ENCODE peak calls at places on chromosomes 11 and 22, in nine cellular contexts. R is GM23338; Y is stomach; C is tibial artery; Z is lung; U is HCT116; L is SJSA1; H is CD8-positive, alpha-beta T cell; N is neural progenitor cell. A is an unnamed sample. For H3K4me1, the result is how much of the 10 kb centered on the place peaks cover.

GRCh38 chr11:115665345-115665901 is 161.2 kb upstream of the CADM1 start:
- DNase-seq in C (no peak), Y (no peak), H (no peak), R (no peak), N (peak), U (no peak), L (no peak), Z (no peak), A (no peak)

GRCh38 chr11:62621567-62622470 is at the start of gene B3GAT3:
- DNase-seq in L (peak), H (peak), R (peak), N (peak), Z (peak), C (peak), Y (peak), U (peak), A (peak)

GRCh38 chr11:71563401-71563800 is 2.0 kb upstream of the KRTAP5-10 start:
- DNase-seq in L (peak), C (no peak), R (peak), H (no peak), Y (no peak), N (peak), Z (no peak), U (peak), A (peak)

GRCh38 chr22:18156878-18157713 is 7.1 kb downstream of the USP18 start:
- DNase-seq in R (peak), C (peak), N (peak), Y (peak), H (no peak), Z (peak), U (peak), L (peak), A (peak)

GRCh38 chr11:110434952-110435779 is 5.4 kb downstream of the FDX1 start:
- DNase-seq in H (no peak), Z (no peak), N (no peak), U (peak), L (no peak), C (no peak), R (peak), Y (peak), A (no peak)

GRCh38 chr11:29782447-29782846 is 234.4 kb downstream of the KCNA4 start:
- DNase-seq in Z (no peak), Y (no peak), U (no peak), R (no peak), H (no peak), L (no peak), C (no peak), N (no peak), A (no peak)

GRCh38 chr11:63710476-63711217 is 29.3 kb downstream of the RTN3 start:
- DNase-seq in Z (no peak), R (no peak), L (no peak), H (no peak), N (no peak), C (no peak), Y (no peak), U (no peak), A (no peak)

GRCh38 chr11:92473736-92474135 is 249.1 kb downstream of the FAT3 start:
- DNase-seq in R (no peak), L (no peak), Z (no peak), Y (no peak), N (no peak), H (no peak), C (no peak), U (no peak), A (no peak)

GRCh38 chr11:70481625-70482528 is 83.5 kb downstream of the CTTN start:
- DNase-seq in N (no peak), Z (peak), Y (peak), U (peak), R (no peak), C (no peak), L (no peak), H (no peak), A (no peak)

GRCh38 chr11:70569173-70569890 is 171.0 kb downstream of the CTTN start:
- DNase-seq in Z (no peak), N (no peak), U (no peak), C (no peak), R (no peak), L (no peak), H (no peak), Y (no peak), A (no peak)

GRCh38 chr11:1337647-1338007 is 28.2 kb upstream of the TOLLIP start:
- DNase-seq in Z (peak), H (peak), N (no peak), Y (no peak), R (peak), L (no peak), U (no peak), C (no peak), A (no peak)

GRCh38 chr11:80726236-80726635 is 1285.4 kb upstream of the TENM4 start:
- DNase-seq in Z (no peak), H (no peak), N (no peak), Y (no peak), R (no peak), U (no peak), L (no peak), C (no peak), A (no peak)

GRCh38 chr11:94895971-94896370 is 77.4 kb downstream of the CWC15 start:
- DNase-seq in R (no peak), Y (no peak), U (no peak), L (no peak), H (no peak), N (no peak), Z (no peak), C (no peak), A (no peak)

GRCh38 chr11:122235615-122236014 is 119.6 kb upstream of the BLID start:
- DNase-seq in Z (peak), U (no peak), R (no peak), L (peak), C (no peak), N (no peak), H (no peak), Y (no peak), A (peak)

GRCh38 chr11:6505577-6506240 is 8.6 kb downstream of the DNHD1 start:
- DNase-seq in H (no peak), U (peak), R (peak), Y (no peak), N (peak), Z (no peak), C (no peak), L (peak), A (no peak)

GRCh38 chr22:18048441-18048898 is 24.1 kb upstream of the MICAL3 start:
- DNase-seq in H (no peak), R (no peak), Y (no peak), Z (no peak), N (peak), C (no peak), U (no peak), L (no peak), A (peak)

GRCh38 chr22:43378011-43378704 is 33.7 kb upstream of the MPPED1 start:
- DNase-seq in N (no peak), L (peak), H (no peak), C (no peak), R (no peak), Z (no peak), Y (peak), U (no peak), A (peak)

GRCh38 chr11:3049430-3050243 is 7.6 kb downstream of the CARS1 start:
- DNase-seq in L (peak), N (no peak), U (peak), H (peak), C (peak), Z (peak), R (no peak), Y (peak), A (peak)

GRCh38 chr22:31695423-31695822 is 33.4 kb upstream of the PISD start:
- DNase-seq in U (no peak), H (no peak), Z (no peak), C (no peak), R (no peak), L (no peak), Y (no peak), N (no peak), A (no peak)

GRCh38 chr11:79097279-79097875 is 343.5 kb downstream of the TENM4 start:
- DNase-seq in U (no peak), Y (no peak), Z (no peak), R (no peak), N (no peak), H (no peak), L (no peak), C (peak), A (no peak)

GRCh38 chr11:49995559-49995958 is 13.2 kb upstream of the OR4C12 start:
- DNase-seq in Y (no peak), L (peak), Z (peak), C (no peak), U (peak), R (peak), N (peak), H (no peak), A (peak)

GRCh38 chr22:44147821-44148574 is 32.7 kb upstream of the PARVG start:
- DNase-seq in Y (no peak), C (no peak), N (peak), U (no peak), Z (no peak), R (peak), H (no peak), L (peak), A (no peak)

GRCh38 chr11:64594159-64594939 is 3.3 kb downstream of the SLC22A12 start:
- DNase-seq in Z (no peak), N (no peak), R (no peak), L (no peak), C (no peak), U (no peak), Y (no peak), H (no peak), A (no peak)

GRCh38 chr11:257766-258493 is 20.3 kb upstream of the NLRP6 start:
- DNase-seq in H (no peak), N (no peak), L (no peak), R (no peak), Z (no peak), Y (no peak), U (no peak), C (no peak), A (no peak)

GRCh38 chr22:42202048-42202447 is 68.4 kb downstream of the TCF20 start:
- DNase-seq in H (no peak), C (no peak), Y (no peak), L (no peak), R (no peak), Z (no peak), U (no peak), N (no peak), A (no peak)

GRCh38 chr11:115452245-115452644 is 52.0 kb downstream of the CADM1 start:
- DNase-seq in R (no peak), Z (no peak), L (no peak), C (no peak), Y (no peak), U (no peak), N (no peak), H (no peak), A (peak)

GRCh38 chr11:100639140-100639539 is 47.9 kb upstream of the ARHGAP42 start:
- DNase-seq in Z (no peak), R (no peak), Y (peak), L (peak), U (no peak), H (no peak), C (no peak), N (no peak), A (no peak)

GRCh38 chr11:94802501-94802900 is 34.3 kb downstream of the AMOTL1 start:
- DNase-seq in R (no peak), U (no peak), Y (no peak), N (no peak), L (no peak), H (no peak), Z (no peak), C (no peak), A (no peak)

GRCh38 chr11:125164422-125165110 is at the start of gene PKNOX2:
- DNase-seq in N (peak), H (peak), L (peak), U (peak), Z (peak), R (peak), C (peak), Y (peak), A (peak)

GRCh38 chr22:35523167-35523928 is 17.3 kb upstream of the RASD2 start:
- DNase-seq in H (no peak), C (no peak), L (no peak), Y (no peak), U (no peak), R (no peak), Z (no peak), N (no peak), A (no peak)

GRCh38 chr11:77124041-77124440 is 4.0 kb upstream of the MYO7A start:
- DNase-seq in U (no peak), L (no peak), Z (no peak), Y (no peak), H (no peak), R (no peak), C (no peak), N (no peak), A (no peak)

GRCh38 chr11:44134625-44135024 is 39.1 kb downstream of the EXT2 start:
- DNase-seq in U (no peak), N (no peak), H (no peak), C (no peak), L (no peak), Y (no peak), R (no peak), Z (no peak), A (no peak)

GRCh38 chr11:90321018-90321417 is 98.2 kb upstream of the CHORDC1 start:
- DNase-seq in Y (no peak), L (no peak), H (no peak), Z (no peak), U (no peak), C (no peak), N (no peak), R (no peak), A (no peak)

DNA sequence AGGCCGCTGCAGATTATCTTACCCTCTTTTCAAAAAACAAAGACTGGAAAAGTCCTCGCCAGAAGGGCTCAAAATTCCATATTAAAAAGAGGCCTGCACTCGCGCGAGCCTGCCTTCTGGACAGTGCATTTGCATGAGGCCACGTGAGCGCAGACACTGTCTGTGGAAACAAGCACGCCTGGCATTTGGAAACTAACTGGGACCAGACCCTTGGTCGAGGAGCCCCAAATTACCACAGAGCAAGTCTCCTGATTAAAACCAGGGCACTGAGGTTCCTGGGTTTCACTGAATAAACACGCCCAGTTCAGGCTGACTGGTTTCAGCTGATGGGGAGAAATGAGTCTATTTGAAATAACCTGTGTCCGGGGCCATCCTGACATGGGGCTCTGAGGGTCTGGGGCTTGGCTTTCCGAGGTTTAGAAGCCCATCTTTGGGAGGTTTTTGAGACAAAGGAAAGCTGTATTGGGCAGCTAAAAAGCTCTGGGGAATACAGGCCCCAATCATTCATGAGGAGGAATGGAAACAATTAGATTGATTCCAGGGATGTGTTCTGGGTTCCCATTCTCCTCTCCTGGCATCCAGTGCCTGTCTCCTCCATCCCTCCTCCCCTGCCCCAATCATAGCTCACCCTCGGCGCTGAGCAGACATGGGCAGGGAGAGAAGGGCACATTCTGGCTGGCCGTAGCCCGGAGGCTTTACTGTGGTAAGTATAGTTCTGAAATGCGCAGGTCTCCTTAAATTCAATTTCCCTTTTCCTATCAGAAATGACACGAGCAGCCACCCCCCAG is 42.6 kb downstream of the ABTB2 start:
- DNase-seq in L (no peak), Z (no peak), C (no peak), U (no peak), Y (no peak), N (no peak), R (no peak), H (no peak), A (no peak)
- H3K4me1 ChIP-seq in L (under half), Z (under half), C (under half), U (under half), Y (under half), N (under half), R (under half), H (under half), A (under half)

DNA sequence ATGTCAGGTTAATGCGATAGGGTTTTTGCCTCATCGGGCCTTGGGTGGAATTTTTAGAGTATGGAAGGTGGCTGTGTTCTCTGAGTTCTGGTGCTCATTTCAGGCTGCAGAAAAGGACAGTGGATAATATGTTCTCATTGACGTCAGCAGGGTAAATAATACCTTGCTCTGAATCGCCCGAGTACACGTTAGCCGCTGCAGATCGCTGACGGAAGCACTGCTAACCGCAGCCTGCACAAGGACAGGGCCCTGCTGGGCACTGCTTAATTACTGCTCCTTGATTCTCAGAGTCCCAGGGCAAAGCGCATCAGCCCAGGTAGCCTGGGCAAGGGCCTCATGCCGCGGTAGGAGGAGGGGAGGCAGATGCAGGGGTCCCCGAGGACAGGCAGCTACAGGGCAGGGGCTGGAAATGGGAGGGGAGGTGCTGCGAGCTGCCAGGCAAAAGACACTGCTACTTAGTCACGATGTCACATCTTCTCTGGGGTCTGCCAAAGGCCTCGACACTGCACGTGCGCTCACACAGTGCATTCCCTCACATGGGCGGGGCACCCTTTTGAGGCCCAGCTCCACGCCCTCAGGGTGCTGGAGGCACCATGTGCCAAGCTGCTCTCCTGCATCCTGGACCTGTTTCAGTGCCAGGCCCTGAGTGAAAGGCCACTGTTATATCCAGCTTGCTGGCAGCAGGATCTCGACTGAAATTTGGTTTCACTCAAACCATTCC is 35.2 kb downstream of the PPP2R1B start:
- DNase-seq in U (no peak), N (no peak), C (peak), Y (peak), L (no peak), H (no peak), R (no peak), Z (no peak), A (peak)
- H3K4me1 ChIP-seq in U (under half), N (under half), C (half or more), Y (half or more), L (under half), H (under half), R (under half), Z (under half), A (under half)

GRCh38 chr22:25027552-25027951 is 75.0 kb downstream of the KIAA1671 start:
- DNase-seq in Y (no peak), C (no peak), L (no peak), R (no peak), Z (no peak), H (no peak), N (no peak), U (no peak), A (no peak)

GRCh38 chr22:25027052-25027525 is 74.6 kb downstream of the KIAA1671 start:
- DNase-seq in L (peak), H (no peak), N (no peak), R (no peak), Z (no peak), Y (no peak), U (no peak), C (no peak), A (no peak)

GRCh38 chr22:25023879-25024278 is 71.4 kb downstream of the KIAA1671 start:
- DNase-seq in Z (no peak), L (no peak), C (no peak), R (no peak), N (no peak), Y (no peak), U (no peak), H (no peak), A (no peak)

GRCh38 chr22:25025586-25025985 is 73.1 kb downstream of the KIAA1671 start:
- DNase-seq in C (no peak), U (no peak), H (no peak), Z (no peak), L (peak), R (no peak), N (no peak), Y (no peak), A (no peak)

DNA sequence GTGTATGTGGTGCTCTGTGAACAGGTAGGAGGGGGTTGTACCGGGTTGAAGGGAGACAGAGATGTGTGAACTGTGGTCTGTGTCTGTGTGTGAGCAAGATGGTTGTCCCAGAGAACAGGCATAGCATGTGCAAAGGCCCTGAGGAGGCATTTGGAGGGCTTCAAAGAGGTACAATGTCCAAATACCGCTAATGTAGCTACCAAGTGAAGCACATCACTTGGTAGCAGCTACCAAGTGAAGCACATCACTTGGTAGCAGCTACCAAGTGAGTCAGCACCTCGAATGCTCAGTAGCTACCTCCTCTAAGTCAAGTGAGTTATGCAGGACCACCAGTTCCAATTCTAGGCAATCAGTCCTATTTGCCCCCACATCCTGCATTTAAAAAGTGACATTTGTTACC is 72.4 kb downstream of the KIAA1671 start:
- DNase-seq in C (no peak), Y (no peak), N (no peak), L (no peak), H (no peak), R (no peak), U (no peak), Z (no peak), A (no peak)
- H3K4me1 ChIP-seq in C (under half), Y (under half), N (under half), L (under half), H (under half), R (under half), U (under half), Z (under half), A (under half)

GRCh38 chr11:19953342-19953741 is 206.9 kb downstream of the DBX1 start:
- DNase-seq in U (no peak), L (peak), N (peak), C (no peak), Y (no peak), R (peak), Z (no peak), H (no peak), A (no peak)
- H3K4me1 ChIP-seq in U (under half), L (under half), N (under half), C (half or more), Y (under half), R (under half), Z (under half), H (under half), A (half or more)

GRCh38 chr22:20043997-20044342 is 23.1 kb downstream of the TANGO2 start:
- DNase-seq in U (no peak), R (no peak), C (no peak), L (no peak), Z (no peak), H (no peak), Y (no peak), N (no peak), A (no peak)

GRCh38 chr22:20039683-20040325 is 18.9 kb downstream of the TANGO2 start:
- DNase-seq in R (no peak), H (no peak), U (no peak), N (no peak), C (no peak), Z (no peak), Y (no peak), L (no peak), A (no peak)

GRCh38 chr22:20038574-20038973 is 17.7 kb downstream of the TANGO2 start:
- DNase-seq in Z (no peak), L (no peak), C (no peak), Y (no peak), R (no peak), U (no peak), H (no peak), N (no peak), A (no peak)

GRCh38 chr22:20043057-20043996 is 22.4 kb downstream of the TANGO2 start:
- DNase-seq in H (no peak), R (no peak), Z (no peak), C (no peak), U (no peak), Y (no peak), N (no peak), L (no peak), A (no peak)

DNA sequence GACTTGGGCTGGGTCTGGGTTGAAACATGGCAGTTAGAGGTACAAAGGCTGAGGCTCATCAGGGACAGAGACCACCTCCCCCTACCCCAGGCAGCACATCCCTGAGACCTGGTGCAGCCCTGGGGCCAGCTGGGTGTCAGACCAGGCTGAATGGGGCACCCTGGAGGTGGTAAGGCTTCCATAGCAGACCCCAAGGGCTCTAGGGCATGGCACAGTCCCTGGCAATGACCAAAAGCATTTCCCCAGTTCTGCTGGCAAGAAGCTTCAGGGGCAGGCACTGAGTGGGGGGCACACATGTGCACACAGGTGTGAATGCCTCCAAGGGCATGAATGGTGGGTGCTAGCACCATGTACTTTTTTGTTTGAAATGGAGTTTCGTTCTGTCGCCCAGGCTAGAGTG is 19.9 kb downstream of the TANGO2 start:
- DNase-seq in H (no peak), U (no peak), C (no peak), L (no peak), Y (no peak), N (no peak), Z (no peak), R (no peak), A (no peak)
- H3K4me1 ChIP-seq in H (under half), U (under half), C (under half), L (under half), Y (under half), N (under half), Z (under half), R (under half), A (under half)